ENCODE peak calls at places on chromosome 22, in five cellular contexts. H is T-helper 1 cell; F is activated T-helper 1 cell treated with anti-CD3 and anti-CD28 coated beads, Interleukin-2, amount 50 U/mL, for 16 hours; B is CD4-positive, alpha-beta T cell; G is Right ventricle myocardium superior. Z is an unnamed sample.

GRCh38 chr22:35554297-35554845 is 13.7 kb downstream of the RASD2 start:
- DNase-seq in H (no peak), F (no peak), B (no peak), G (no peak), Z (no peak)

GRCh38 chr22:22767876-22768602 is 119.6 kb upstream of the IGLL5 start:
- DNase-seq in H (no peak), F (no peak), B (no peak), G (no peak), Z (no peak)

GRCh38 chr22:30015229-30015797 is 65.0 kb upstream of the HORMAD2 start:
- DNase-seq in H (no peak), F (no peak), B (no peak), G (no peak), Z (no peak)

GRCh38 chr22:44818727-44819126 is 66.4 kb downstream of the ARHGAP8 start:
- DNase-seq in H (no peak), F (no peak), B (no peak), G (peak; percentile 13), Z (no peak)

GRCh38 chr22:49951986-49952896 is 8.3 kb upstream of the PIM3 start:
- DNase-seq in H (no peak), F (no peak), B (no peak), G (no peak), Z (peak; percentile 84)

GRCh38 chr22:33018232-33018864 is 39.8 kb downstream of the SYN3 start:
- DNase-seq in H (peak; percentile 4), F (no peak), B (no peak), G (peak; percentile 70), Z (peak; percentile 80)

GRCh38 chr22:27108425-27109114 is 451.2 kb downstream of the MIAT start:
- DNase-seq in H (no peak), F (no peak), B (no peak), G (peak; percentile 59), Z (no peak)

GRCh38 chr22:21942939-21943338 is 9.7 kb downstream of the PPM1F start:
- DNase-seq in H (no peak), F (no peak), B (no peak), G (no peak), Z (no peak)

GRCh38 chr22:17753401-17753989 is 20.8 kb downstream of the BID start:
- DNase-seq in H (no peak), F (no peak), B (no peak), G (no peak), Z (no peak)

GRCh38 chr22:42905217-42905616 is 48.1 kb upstream of the ARFGAP3 start:
- DNase-seq in H (no peak), F (no peak), B (no peak), G (peak; percentile 71), Z (no peak)

GRCh38 chr22:50729391-50730012 is 8.5 kb upstream of the ACR start:
- DNase-seq in H (no peak), F (no peak), B (no peak), G (peak; percentile 28), Z (peak; percentile 33)